ENCODE peak calls at places on chromosomes 13 and 19, in ten cellular contexts. E, H, U, R, J, L, D, S, O and Y are unnamed samples. For H3K36me3, the result is how much of the 10 kb centered on the place peaks cover.

GRCh38 chr13:29849071-29849541 is 1.3 kb downstream of the UBL3 start:
- DNase-seq in D (peak), J (no peak), R (no peak), S (peak), L (no peak), U (no peak), O (peak), E (peak), H (no peak), Y (peak)

GRCh38 chr13:36975172-36975571 is 24.0 kb downstream of the ALG5 start:
- DNase-seq in E (no peak), L (no peak), J (no peak), O (no peak), D (no peak), R (no peak), H (no peak), U (no peak), S (no peak), Y (no peak)

GRCh38 chr19:10091370-10091687 is 5.2 kb downstream of the SHFL start:
- DNase-seq in D (no peak), S (no peak), J (no peak), E (no peak), L (peak), R (no peak), H (no peak), U (no peak), O (no peak), Y (peak)

GRCh38 chr13:64849174-64849573 is 2381.0 kb downstream of the PCDH9 start:
- DNase-seq in R (no peak), S (no peak), J (no peak), O (no peak), L (no peak), E (no peak), H (no peak), D (no peak), U (no peak), Y (no peak)

GRCh38 chr19:11693505-11694499 is 44.9 kb downstream of the ZNF823 start:
- DNase-seq in U (no peak), J (no peak), L (no peak), S (no peak), O (no peak), R (peak), E (no peak), D (no peak), H (no peak), Y (no peak)

GRCh38 chr13:44231786-44232516 is 141.7 kb upstream of the SERP2 start:
- DNase-seq in E (peak), J (peak), O (peak), U (peak), L (no peak), H (peak), S (peak), D (peak), R (peak), Y (no peak)

GRCh38 chr19:22945560-22945959 is 57.4 kb downstream of the ZNF728 start:
- DNase-seq in H (no peak), E (no peak), S (no peak), U (no peak), O (no peak), R (peak), D (no peak), L (no peak), J (no peak), Y (no peak)

GRCh38 chr13:59483441-59484116 is 680.1 kb downstream of the DIAPH3 start:
- DNase-seq in R (no peak), J (no peak), U (no peak), D (peak), H (peak), E (no peak), L (no peak), S (no peak), O (no peak), Y (no peak)

GRCh38 chr19:16115309-16116039 is 3.8 kb downstream of the RAB8A start:
- DNase-seq in H (no peak), L (no peak), E (peak), R (no peak), O (no peak), U (no peak), S (peak), D (no peak), J (no peak), Y (no peak)

GRCh38 chr13:102779426-102780159 is 6.0 kb upstream of the TEX30 start:
- DNase-seq in O (no peak), H (no peak), J (no peak), U (no peak), D (no peak), E (no peak), L (no peak), R (no peak), S (no peak), Y (no peak)

GRCh38 chr13:52713894-52714293 is 25.7 kb downstream of the CNMD start:
- DNase-seq in S (peak), R (no peak), D (no peak), U (no peak), O (peak), E (no peak), H (peak), L (peak), J (no peak), Y (no peak)

GRCh38 chr13:81872581-81872980 is 1531.7 kb upstream of the SPRY2 start:
- DNase-seq in R (peak), H (no peak), L (no peak), E (no peak), J (no peak), D (no peak), O (no peak), S (no peak), U (no peak), Y (no peak)

GRCh38 chr13:68810660-68811059 is 1297.0 kb upstream of the ATXN8OS start:
- DNase-seq in R (no peak), S (no peak), D (no peak), U (no peak), H (no peak), J (no peak), E (no peak), O (no peak), L (no peak), Y (no peak)

GRCh38 chr13:52916483-52916990 is 68.1 kb upstream of the PCDH8 start:
- DNase-seq in S (no peak), O (no peak), H (no peak), R (no peak), U (no peak), E (no peak), D (no peak), J (no peak), L (no peak), Y (no peak)

DNA sequence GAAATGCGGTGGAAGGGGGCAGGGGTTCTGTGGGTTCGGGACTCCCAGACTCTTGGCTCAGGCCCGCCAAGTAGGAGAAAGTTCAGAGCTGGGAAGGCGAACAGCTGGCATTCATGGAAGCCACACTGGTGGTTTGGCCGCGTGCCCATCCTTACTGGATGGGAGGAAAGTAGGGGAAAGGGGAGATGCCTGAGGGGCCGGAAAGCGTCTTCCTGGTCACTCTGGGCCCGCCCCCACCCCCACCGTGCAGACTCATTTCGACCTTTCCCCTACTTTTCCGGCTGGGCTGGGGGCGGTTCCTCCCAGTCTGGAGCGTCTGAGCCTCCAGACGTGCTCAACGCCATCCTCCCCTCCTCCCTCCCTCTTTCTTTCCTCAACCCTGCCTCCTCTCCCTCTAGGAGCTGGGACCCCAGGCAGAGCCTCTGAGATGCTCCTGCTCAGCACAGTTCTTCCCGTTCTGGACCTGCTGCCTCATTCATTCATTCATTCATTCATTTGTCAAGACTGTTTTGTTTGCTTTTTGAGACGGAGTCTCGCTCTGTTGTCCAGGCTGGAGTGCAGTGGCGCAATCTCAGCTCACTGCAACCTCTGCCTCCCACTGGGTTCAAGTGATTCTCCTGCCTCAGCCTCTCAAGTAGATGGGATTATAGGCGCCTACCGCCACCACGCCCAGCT is 3.5 kb downstream of the ANGPTL4 start:
- DNase-seq in J (peak), E (peak), U (peak), L (peak), O (peak), S (peak), R (no peak), D (peak), H (peak), Y (peak)
- TF ChIP-seq POLR2A in J (no peak), E (no peak), U (no peak), L (no peak), O (no peak), S (no peak), R (no peak), D (peak), H (peak), Y (no peak)

GRCh38 chr19:35154535-35155406 is at the start of gene FXYD5:
- DNase-seq in L (peak), H (peak), E (peak), D (peak), S (peak), O (no peak), J (peak), R (no peak), U (no peak), Y (peak)
- H3K27ac ChIP-seq in L (peak), H (no peak), E (peak), D (peak), S (peak), O (peak), J (peak), R (peak), U (no peak), Y (peak)

GRCh38 chr19:618674-619285 is 14.6 kb downstream of the POLRMT start:
- DNase-seq in J (no peak), S (no peak), R (no peak), U (no peak), D (no peak), O (no peak), E (no peak), L (no peak), H (no peak), Y (no peak)
- H3K36me3 ChIP-seq in J (half or more), S (under half), R (under half), U (under half), D (under half), O (half or more), E (half or more), L (under half), H (half or more), Y (half or more)

GRCh38 chr19:38231918-38232317 is 7.9 kb upstream of the DPF1 start:
- DNase-seq in J (no peak), H (no peak), O (no peak), S (no peak), L (no peak), E (no peak), R (no peak), U (no peak), D (no peak), Y (no peak)

GRCh38 chr19:38228491-38229439 is 4.7 kb upstream of the DPF1 start:
- DNase-seq in L (no peak), S (no peak), E (no peak), U (no peak), J (no peak), R (no peak), H (no peak), O (no peak), D (no peak), Y (no peak)

GRCh38 chr19:38228005-38228377 is 4.0 kb upstream of the DPF1 start:
- DNase-seq in U (no peak), E (no peak), H (no peak), R (no peak), S (no peak), J (no peak), L (no peak), D (no peak), O (no peak), Y (no peak)

GRCh38 chr19:38227272-38228004 is 3.4 kb upstream of the DPF1 start:
- DNase-seq in H (no peak), J (no peak), O (no peak), D (no peak), R (no peak), S (no peak), L (no peak), U (no peak), E (no peak), Y (no peak)

GRCh38 chr19:38229585-38230073 is 5.6 kb upstream of the DPF1 start:
- DNase-seq in H (peak), J (no peak), O (no peak), D (peak), L (peak), U (no peak), R (peak), S (peak), E (peak), Y (peak)
- TF ChIP-seq POLR2A in H (no peak), J (no peak), O (no peak), D (no peak), L (no peak), U (no peak), R (no peak), S (no peak), E (no peak), Y (no peak)

DNA sequence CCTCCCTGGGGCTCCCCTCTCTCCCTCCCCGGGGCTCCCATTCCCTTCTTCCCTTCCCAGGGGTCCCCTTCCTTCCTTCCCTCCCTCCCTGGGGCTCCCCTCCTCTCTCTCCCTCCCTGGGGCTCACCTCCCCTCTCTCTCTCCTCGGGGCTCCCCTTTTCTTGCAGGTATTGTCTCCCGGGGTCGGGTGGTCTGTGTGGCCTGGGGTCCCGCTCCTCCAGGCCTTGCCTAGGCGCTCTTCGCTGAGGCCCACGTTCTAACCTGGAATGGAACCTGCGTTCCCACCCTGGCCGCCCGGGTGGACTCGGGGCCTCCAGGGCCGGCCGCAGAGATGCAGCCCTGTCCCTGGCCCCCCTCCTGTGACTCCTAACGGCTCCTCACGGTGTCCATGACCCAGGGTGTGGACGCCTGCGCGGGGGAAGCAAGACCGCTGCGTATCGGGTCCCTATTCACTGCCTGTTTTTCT is 940 bp upstream of the DCUN1D2 start:
- DNase-seq in O (no peak), S (peak), H (peak), E (no peak), L (no peak), U (peak), J (no peak), D (peak), R (no peak), Y (peak)
- H3K27ac ChIP-seq in O (peak), S (peak), H (peak), E (peak), L (peak), U (peak), J (peak), D (peak), R (peak), Y (peak)

GRCh38 chr19:5593245-5593962 is 25.7 kb upstream of the TINCR start:
- DNase-seq in J (no peak), E (no peak), H (no peak), U (no peak), O (no peak), R (no peak), L (no peak), S (no peak), D (no peak), Y (no peak)

GRCh38 chr19:5590865-5591154 is 23.1 kb upstream of the TINCR start:
- DNase-seq in S (no peak), O (no peak), E (no peak), J (no peak), L (no peak), H (no peak), U (no peak), R (no peak), D (no peak), Y (no peak)

GRCh38 chr19:5591476-5591875 is 23.7 kb upstream of the TINCR start:
- DNase-seq in O (no peak), L (no peak), S (no peak), U (no peak), E (no peak), R (no peak), D (no peak), J (no peak), H (no peak), Y (peak)

GRCh38 chr19:5593963-5594255 is 26.2 kb upstream of the TINCR start:
- DNase-seq in D (no peak), L (no peak), O (no peak), R (no peak), S (no peak), H (no peak), E (no peak), J (no peak), U (no peak), Y (no peak)

DNA sequence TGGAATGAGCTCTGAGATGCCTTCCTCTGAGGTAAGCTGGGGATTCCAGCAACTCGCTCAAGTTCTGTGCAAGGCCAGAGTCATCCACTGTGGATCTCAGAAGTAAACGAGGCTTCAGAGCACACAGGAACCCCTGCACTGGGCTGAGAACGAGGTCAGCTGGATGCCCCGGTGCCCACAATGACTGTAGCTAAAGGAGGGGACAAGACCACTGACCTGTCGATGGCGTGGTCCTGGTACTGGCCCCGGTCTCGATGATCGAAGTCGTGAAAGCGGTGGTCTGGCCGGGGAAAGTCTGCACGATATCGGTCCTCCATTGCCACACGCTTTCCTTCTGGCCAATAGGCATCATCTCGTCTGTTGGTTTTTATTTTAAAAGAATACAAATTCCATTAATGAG is 24.8 kb upstream of the TINCR start:
- DNase-seq in E (no peak), U (no peak), O (no peak), H (no peak), R (no peak), S (no peak), J (no peak), D (no peak), L (no peak), Y (peak)
- H3K36me3 ChIP-seq in E (half or more), U (under half), O (half or more), H (half or more), R (half or more), S (half or more), J (half or more), D (half or more), L (half or more), Y (half or more)

DNA sequence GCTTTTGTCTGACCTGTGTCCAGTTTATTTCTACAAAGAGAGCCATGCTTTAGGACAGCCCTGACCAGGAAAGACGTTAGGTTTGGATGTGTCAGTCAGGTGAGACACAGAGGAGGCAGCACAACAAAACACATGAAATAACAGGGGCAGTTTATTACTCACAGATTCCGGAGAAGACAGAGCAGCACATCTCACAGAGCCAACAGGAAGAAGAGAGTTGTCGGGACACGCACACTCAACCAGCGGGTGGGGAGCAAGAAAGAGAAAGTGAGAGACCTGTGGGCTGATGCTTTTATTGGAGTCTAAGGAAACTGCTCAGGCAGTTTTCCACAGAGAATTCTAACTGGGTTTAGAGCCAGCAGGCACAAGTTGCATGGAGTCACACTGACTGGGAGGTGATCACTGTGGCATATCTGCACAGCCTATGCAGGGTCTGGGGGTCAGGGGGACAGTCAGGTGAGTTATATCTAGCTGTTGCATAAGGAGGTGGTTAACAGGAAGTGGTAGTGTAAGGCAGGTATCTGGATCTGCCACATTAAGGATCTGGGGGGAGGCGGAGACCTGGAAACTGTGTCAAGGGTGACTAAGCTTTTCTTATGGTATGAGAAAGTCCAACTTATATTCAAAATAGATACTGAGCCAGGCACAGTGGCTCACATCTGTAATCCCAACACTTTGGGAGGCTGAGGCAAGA is 24.1 kb upstream of the CEACAM20 start:
- DNase-seq in S (no peak), J (no peak), R (no peak), O (no peak), L (no peak), H (no peak), E (no peak), U (no peak), D (peak), Y (no peak)
- TF ChIP-seq POLR2A in S (no peak), J (no peak), R (no peak), O (no peak), L (no peak), H (no peak), E (no peak), U (no peak), D (no peak), Y (no peak)

GRCh38 chr19:5099822-5100221 is 130.9 kb downstream of the KDM4B start:
- DNase-seq in E (no peak), H (no peak), D (no peak), L (no peak), S (no peak), R (no peak), U (no peak), J (no peak), O (no peak), Y (no peak)
- H3K27ac ChIP-seq in E (no peak), H (no peak), D (no peak), L (no peak), S (no peak), R (no peak), U (no peak), J (no peak), O (no peak), Y (no peak)